ENCODE peak calls at places on chromosomes 5 and 9, in four cellular contexts. One of them, this sample, is unnamed.

GRCh38 chr9:75064307-75065025 is 23.5 kb downstream of the NMRK1 start:
- DNase-seq in K562: no peak
- DNase-seq in HepG2: no peak
- DNase-seq in Panc1: no peak
- DNase-seq in this sample: no peak

GRCh38 chr9:87599901-87600610 is 102.4 kb downstream of the DAPK1 start:
- DNase-seq in Panc1: no peak
- DNase-seq in HepG2: peak; percentile 73
- DNase-seq in K562: no peak
- DNase-seq in this sample: no peak

GRCh38 chr9:78694950-78695349 is 398.0 kb downstream of the PSAT1 start:
- DNase-seq in HepG2: no peak
- DNase-seq in K562: no peak
- DNase-seq in Panc1: no peak
- DNase-seq in this sample: no peak

GRCh38 chr5:64612349-64612961 is 77.8 kb upstream of the SHISAL2B start:
- DNase-seq in K562: peak; percentile 12
- DNase-seq in Panc1: peak; percentile 33
- DNase-seq in HepG2: peak; percentile 39
- DNase-seq in this sample: peak; percentile 48

GRCh38 chr5:137752873-137753226 is 1.3 kb downstream of the HNRNPA0 start:
- DNase-seq in HepG2: peak; percentile 17
- DNase-seq in Panc1: no peak
- DNase-seq in K562: peak; percentile 38
- DNase-seq in this sample: no peak

GRCh38 chr9:125411171-125411756 is 149.6 kb downstream of the GAPVD1 start:
- DNase-seq in K562: no peak
- DNase-seq in Panc1: no peak
- DNase-seq in HepG2: no peak
- DNase-seq in this sample: no peak

GRCh38 chr9:85900504-85901201 is 40.3 kb upstream of the NAA35 start:
- DNase-seq in K562: peak; percentile 15
- DNase-seq in HepG2: no peak
- DNase-seq in Panc1: peak; percentile 12
- DNase-seq in this sample: peak; percentile 37

GRCh38 chr5:141848771-141849370 is 29.3 kb downstream of the PCDH1 start:
- DNase-seq in K562: peak; percentile 71
- DNase-seq in Panc1: peak; percentile 41
- DNase-seq in HepG2: peak; percentile 71
- DNase-seq in this sample: no peak

GRCh38 chr5:139761057-139761450 is 34.6 kb upstream of the PSD2 start:
- DNase-seq in K562: no peak
- DNase-seq in HepG2: no peak
- DNase-seq in Panc1: no peak
- DNase-seq in this sample: no peak

GRCh38 chr9:120578614-120579013 is 1.4 kb downstream of the CDK5RAP2 start:
- DNase-seq in HepG2: no peak
- DNase-seq in K562: no peak
- DNase-seq in Panc1: no peak
- DNase-seq in this sample: no peak

GRCh38 chr9:113482991-113483675 is 19.6 kb downstream of the RGS3 start:
- DNase-seq in Panc1: no peak
- DNase-seq in HepG2: no peak
- DNase-seq in K562: no peak
- DNase-seq in this sample: no peak

GRCh38 chr9:134328841-134329575 is 2.8 kb downstream of the RXRA start:
- DNase-seq in HepG2: peak; percentile 73
- DNase-seq in Panc1: no peak
- DNase-seq in K562: no peak
- DNase-seq in this sample: no peak

GRCh38 chr9:128216781-128217553 is 13.8 kb downstream of the DNM1 start:
- DNase-seq in HepG2: no peak
- DNase-seq in K562: no peak
- DNase-seq in Panc1: no peak
- DNase-seq in this sample: no peak

GRCh38 chr5:138946831-138947560 is 71.9 kb upstream of the LRRTM2 start:
- DNase-seq in Panc1: no peak
- DNase-seq in K562: no peak
- DNase-seq in HepG2: no peak
- DNase-seq in this sample: no peak

GRCh38 chr9:112132356-112132755 is 42.7 kb downstream of the SUSD1 start:
- DNase-seq in HepG2: no peak
- DNase-seq in K562: no peak
- DNase-seq in Panc1: no peak
- DNase-seq in this sample: no peak

GRCh38 chr5:57613726-57614125 is 131.1 kb upstream of the ACTBL2 start:
- DNase-seq in Panc1: no peak
- DNase-seq in HepG2: no peak
- DNase-seq in K562: no peak
- DNase-seq in this sample: no peak

GRCh38 chr5:175572922-175573321 is 84.9 kb upstream of the HRH2 start:
- DNase-seq in K562: no peak
- DNase-seq in HepG2: peak; percentile 9
- DNase-seq in Panc1: no peak
- DNase-seq in this sample: no peak

GRCh38 chr9:118418887-118419620 is 714.9 kb downstream of the TLR4 start:
- DNase-seq in HepG2: no peak
- DNase-seq in Panc1: peak; percentile 55
- DNase-seq in K562: no peak
- DNase-seq in this sample: no peak

GRCh38 chr9:20012232-20012631 is 223.4 kb upstream of the SLC24A2 start:
- DNase-seq in K562: no peak
- DNase-seq in HepG2: no peak
- DNase-seq in Panc1: no peak
- DNase-seq in this sample: no peak

GRCh38 chr9:137021979-137022619 is 5.9 kb downstream of the ABCA2 start:
- DNase-seq in HepG2: peak; percentile 88
- DNase-seq in Panc1: peak; percentile 32
- DNase-seq in K562: peak; percentile 94
- DNase-seq in this sample: peak; percentile 92

GRCh38 chr5:165410476-165410875 is 1905.1 kb downstream of the MAT2B start:
- DNase-seq in HepG2: no peak
- DNase-seq in Panc1: no peak
- DNase-seq in K562: no peak
- DNase-seq in this sample: no peak

GRCh38 chr5:72324186-72324825 is 4.1 kb downstream of the PTCD2 start:
- DNase-seq in K562: no peak
- DNase-seq in HepG2: no peak
- DNase-seq in Panc1: no peak
- DNase-seq in this sample: no peak

GRCh38 chr9:105339849-105340248 is 95.4 kb downstream of the SLC44A1 start:
- DNase-seq in K562: no peak
- DNase-seq in HepG2: no peak
- DNase-seq in Panc1: no peak
- DNase-seq in this sample: no peak

GRCh38 chr9:19999491-20000057 is 210.7 kb upstream of the SLC24A2 start:
- DNase-seq in K562: no peak
- DNase-seq in HepG2: no peak
- DNase-seq in Panc1: peak; percentile 17
- DNase-seq in this sample: peak; percentile 49

GRCh38 chr9:134550584-134550983 is 91.0 kb upstream of the COL5A1 start:
- DNase-seq in HepG2: no peak
- DNase-seq in Panc1: no peak
- DNase-seq in K562: no peak
- DNase-seq in this sample: no peak

GRCh38 chr9:13427587-13427986 is 148.1 kb upstream of the MPDZ start:
- DNase-seq in HepG2: peak; percentile 14
- DNase-seq in Panc1: no peak
- DNase-seq in K562: peak; percentile 23
- DNase-seq in this sample: no peak

GRCh38 chr9:131992906-131993657 is 86.6 kb downstream of the MED27 start:
- DNase-seq in K562: no peak
- DNase-seq in HepG2: no peak
- DNase-seq in Panc1: no peak
- DNase-seq in this sample: no peak

GRCh38 chr5:111511174-111512025 is 935 bp downstream of the STARD4 start:
- DNase-seq in Panc1: no peak
- DNase-seq in K562: no peak
- DNase-seq in HepG2: no peak
- DNase-seq in this sample: no peak

DNA sequence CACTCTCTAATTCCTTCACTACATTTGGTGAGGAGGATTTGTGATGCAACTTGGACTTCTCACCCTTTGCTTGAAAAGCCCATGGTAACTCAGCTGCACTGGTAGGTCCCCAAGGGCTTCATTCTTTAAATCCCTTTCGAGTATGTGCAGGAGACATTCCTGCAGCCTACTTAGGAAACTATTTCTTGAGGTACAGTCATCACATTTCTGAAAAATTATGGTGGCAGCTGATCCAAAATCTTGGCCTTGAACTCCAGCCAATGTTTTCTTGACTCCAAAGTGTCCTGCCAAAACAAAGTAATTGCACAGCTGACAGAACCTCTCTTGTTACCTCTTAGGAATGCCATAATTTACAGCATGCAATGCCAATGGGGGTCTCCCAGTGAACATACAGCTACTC is 99.7 kb downstream of the NPR3 start:
- DNase-seq in HepG2: no peak
- DNase-seq in Panc1: no peak
- DNase-seq in K562: no peak
- DNase-seq in this sample: no peak
- TF ChIP-seq TCF7L2 in HepG2: no peak
- TF ChIP-seq TCF7L2 in Panc1: no peak
- TF ChIP-seq TCF7L2 in K562: no peak
- TF ChIP-seq TCF7L2 in this sample: no peak

DNA sequence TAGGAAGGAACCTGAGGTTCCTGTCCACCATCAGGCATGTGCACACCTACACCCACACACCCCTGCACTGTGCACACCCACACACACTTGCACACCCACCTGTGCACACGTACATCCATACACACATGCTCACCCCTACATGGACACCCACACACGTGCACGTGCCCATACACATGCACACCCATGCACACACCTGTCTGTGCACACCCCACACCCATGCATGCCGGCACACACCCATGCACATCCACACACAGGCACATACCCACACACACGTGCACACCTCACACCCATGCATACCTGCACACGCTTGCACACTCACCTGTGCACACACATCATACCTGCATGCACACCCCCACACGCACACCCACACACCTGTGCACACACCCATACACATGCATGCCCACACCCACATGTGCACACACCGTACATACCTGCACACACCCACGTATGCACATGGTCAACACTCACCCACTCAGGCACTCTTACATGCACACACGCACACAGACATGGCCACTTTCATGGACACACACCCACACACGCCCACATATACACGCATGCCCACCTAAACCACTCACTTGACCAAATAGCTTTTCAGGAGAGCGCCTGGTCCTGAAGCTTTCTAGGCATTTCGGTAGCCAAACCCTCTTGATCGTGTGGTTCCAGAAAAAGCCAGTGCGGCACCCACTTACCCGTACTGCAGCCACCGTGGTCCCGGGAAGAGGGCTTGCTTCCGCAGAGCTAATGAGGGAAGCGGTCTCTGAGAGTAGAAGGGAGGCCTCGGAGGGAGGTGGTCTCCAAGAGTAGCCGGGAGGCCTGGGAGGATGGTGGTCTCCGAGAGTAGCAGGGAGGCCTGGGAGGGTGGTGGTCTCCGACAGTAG is 36.7 kb upstream of the CLPTM1L start:
- DNase-seq in HepG2: no peak
- DNase-seq in K562: no peak
- DNase-seq in Panc1: no peak
- DNase-seq in this sample: no peak
- TF ChIP-seq TCF7L2 in HepG2: no peak
- TF ChIP-seq TCF7L2 in K562: no peak
- TF ChIP-seq TCF7L2 in Panc1: no peak
- TF ChIP-seq TCF7L2 in this sample: no peak

DNA sequence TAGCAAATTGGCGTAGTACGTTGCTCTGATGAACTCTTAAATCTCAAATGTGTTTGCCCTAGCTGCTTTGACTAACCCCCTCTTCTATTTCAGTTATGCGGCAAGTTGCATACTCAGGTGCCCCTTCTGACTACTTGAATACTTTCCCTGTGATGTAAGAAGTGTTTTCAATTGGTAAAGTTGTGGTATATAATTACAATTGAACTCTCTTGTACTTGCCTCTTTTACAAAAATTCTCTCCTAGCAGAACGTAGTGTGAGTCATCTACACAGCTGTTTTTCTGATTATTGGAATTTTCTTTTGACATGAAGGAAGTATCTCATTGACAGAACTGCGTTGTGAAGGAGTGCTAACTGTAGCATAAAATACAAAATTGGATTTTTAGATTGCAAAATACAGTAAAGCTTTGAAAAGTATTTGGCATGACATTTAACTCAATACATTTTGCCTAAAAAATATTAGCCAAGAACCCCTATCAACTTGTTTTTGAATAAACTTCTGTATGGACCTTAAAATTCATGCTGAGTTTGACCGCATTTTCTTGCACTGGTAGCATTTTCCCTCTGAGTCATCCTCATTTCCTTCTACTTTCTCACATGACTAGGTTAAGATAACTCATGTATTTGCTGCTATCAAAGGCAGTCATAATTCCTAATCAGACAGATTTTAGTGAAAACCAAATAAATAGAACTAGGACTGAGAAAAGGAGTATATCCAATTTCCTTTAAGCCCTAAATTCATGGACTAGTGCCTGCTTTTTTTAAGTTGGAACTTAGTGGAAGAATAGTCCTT is 6.3 kb downstream of the CRHBP start:
- DNase-seq in HepG2: no peak
- DNase-seq in Panc1: no peak
- DNase-seq in K562: peak; percentile 42
- DNase-seq in this sample: no peak
- TF ChIP-seq TCF7L2 in HepG2: no peak
- TF ChIP-seq TCF7L2 in Panc1: no peak
- TF ChIP-seq TCF7L2 in K562: no peak
- TF ChIP-seq TCF7L2 in this sample: no peak

GRCh38 chr5:119315516-119315949 is 40.3 kb upstream of the TNFAIP8 start:
- DNase-seq in Panc1: no peak
- DNase-seq in HepG2: peak; percentile 31
- DNase-seq in K562: peak; percentile 63
- DNase-seq in this sample: no peak
- TF ChIP-seq TCF7L2 in Panc1: no peak
- TF ChIP-seq TCF7L2 in HepG2: no peak
- TF ChIP-seq TCF7L2 in K562: no peak
- TF ChIP-seq TCF7L2 in this sample: no peak